ENCODE peak calls at places on chromosomes 2 and 18, in seven cellular contexts. X is GM23338, H is breast epithelium, B is transverse colon, F is K562, P is Panc1, S is HCT116. W is an unnamed sample.

GRCh38 chr2:26449278-26450030 is 28.5 kb downstream of the OTOF start:
- DNase-seq in X (no peak), H (no peak), B (no peak), F (no peak), P (no peak), S (no peak), W (peak; percentile 54)

GRCh38 chr18:49002881-49003280 is 52.1 kb upstream of the SMAD7 start:
- DNase-seq in X (no peak), H (no peak), B (no peak), F (no peak), P (no peak), S (no peak), W (no peak)

GRCh38 chr18:29271496-29271895 is 1094.6 kb upstream of the CDH2 start:
- DNase-seq in X (no peak), H (no peak), B (no peak), F (no peak), P (no peak), S (no peak), W (no peak)

GRCh38 chr2:219252900-219253752 is at the start of gene TUBA4B:
- DNase-seq in X (peak; percentile 81), H (no peak), B (peak; percentile 65), F (peak; percentile 65), P (no peak), S (no peak), W (no peak)

GRCh38 chr2:12424820-12425219 is 291.9 kb upstream of the TRIB2 start:
- DNase-seq in X (peak; percentile 10), H (no peak), B (peak; percentile 16), F (no peak), P (no peak), S (no peak), W (no peak)

GRCh38 chr2:145631561-145631960 is 1111.6 kb upstream of the ZEB2 start:
- DNase-seq in X (no peak), H (no peak), B (no peak), F (no peak), P (no peak), S (no peak), W (no peak)

GRCh38 chr2:15521782-15522181 is 39.4 kb downstream of the NBAS start:
- DNase-seq in X (no peak), H (no peak), B (no peak), F (no peak), P (no peak), S (no peak), W (no peak)

GRCh38 chr2:175256806-175257585 is 75.5 kb upstream of the ATP5MC3 start:
- DNase-seq in X (no peak), H (no peak), B (no peak), F (no peak), P (no peak), S (no peak), W (no peak)

GRCh38 chr2:109331081-109331480 is 202.1 kb downstream of the SH3RF3 start:
- DNase-seq in X (no peak), H (no peak), B (no peak), F (no peak), P (no peak), S (no peak), W (no peak)

GRCh38 chr2:236338495-236339184 is 74.4 kb upstream of the ASB18 start:
- DNase-seq in X (peak; percentile 57), H (no peak), B (no peak), F (no peak), P (no peak), S (no peak), W (peak; percentile 64)

GRCh38 chr2:1678609-1679008 is 65.7 kb downstream of the PXDN start:
- DNase-seq in X (no peak), H (no peak), B (no peak), F (no peak), P (no peak), S (no peak), W (no peak)

GRCh38 chr2:160650196-160651108 is 156.8 kb upstream of the RBMS1 start:
- DNase-seq in X (no peak), H (no peak), B (no peak), F (no peak), P (no peak), S (no peak), W (no peak)

GRCh38 chr2:84495539-84496146 is 20.7 kb upstream of the DNAH6 start:
- DNase-seq in X (peak; percentile 77), H (no peak), B (no peak), F (peak; percentile 61), P (peak; percentile 55), S (peak; percentile 70), W (no peak)

GRCh38 chr2:118013221-118013723 is 598 bp downstream of the CCDC93 start:
- DNase-seq in X (peak; percentile 57), H (no peak), B (peak; percentile 68), F (peak; percentile 63), P (no peak), S (no peak), W (no peak)
- TF ChIP-seq POLR2AphosphoS5 in X (no peak), H (no peak), B (no peak), F (no peak), P (no peak), S (no peak), W (no peak)

GRCh38 chr2:217262916-217263315 is 403.1 kb upstream of the TNP1 start:
- DNase-seq in X (no peak), H (no peak), B (no peak), F (no peak), P (no peak), S (no peak), W (no peak)

GRCh38 chr2:217263796-217264195 is 403.9 kb upstream of the TNP1 start:
- DNase-seq in X (no peak), H (no peak), B (no peak), F (no peak), P (no peak), S (no peak), W (no peak)

GRCh38 chr2:217258170-217258569 is 398.3 kb upstream of the TNP1 start:
- DNase-seq in X (no peak), H (no peak), B (no peak), F (no peak), P (no peak), S (no peak), W (no peak)

GRCh38 chr2:217260441-217261080 is 400.7 kb upstream of the TNP1 start:
- DNase-seq in X (no peak), H (no peak), B (no peak), F (no peak), P (no peak), S (no peak), W (no peak)

DNA sequence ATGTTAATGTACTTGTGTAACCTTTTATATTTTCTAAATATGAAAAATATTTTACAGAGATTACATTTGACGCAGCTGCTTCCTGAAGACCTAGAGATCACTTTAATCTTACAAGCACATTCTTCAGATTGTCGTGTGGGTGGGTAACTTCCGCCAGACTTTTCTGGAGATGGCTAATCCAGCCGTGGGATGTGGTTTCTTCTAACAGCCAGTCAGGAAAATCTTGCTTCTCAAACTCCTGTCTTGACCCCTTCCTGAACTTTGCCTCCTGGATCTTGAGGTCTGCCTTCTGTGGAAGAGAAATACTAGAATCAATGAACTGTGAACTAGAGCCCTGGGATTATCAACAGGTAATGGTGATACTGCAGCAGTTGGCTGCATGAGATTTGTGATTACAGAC is 401.6 kb upstream of the TNP1 start:
- DNase-seq in X (no peak), H (no peak), B (no peak), F (peak; percentile 8), P (no peak), S (no peak), W (no peak)
- H3K4me1 ChIP-seq in X (peaks cover 1% of the 10 kb centered on the region), H (no peaks in the 10 kb centered on the region), B (peaks cover 4% of the 10 kb centered on the region), F (no peaks in the 10 kb centered on the region), P (no peaks in the 10 kb centered on the region), S (no peaks in the 10 kb centered on the region), W (no peaks in the 10 kb centered on the region)

DNA sequence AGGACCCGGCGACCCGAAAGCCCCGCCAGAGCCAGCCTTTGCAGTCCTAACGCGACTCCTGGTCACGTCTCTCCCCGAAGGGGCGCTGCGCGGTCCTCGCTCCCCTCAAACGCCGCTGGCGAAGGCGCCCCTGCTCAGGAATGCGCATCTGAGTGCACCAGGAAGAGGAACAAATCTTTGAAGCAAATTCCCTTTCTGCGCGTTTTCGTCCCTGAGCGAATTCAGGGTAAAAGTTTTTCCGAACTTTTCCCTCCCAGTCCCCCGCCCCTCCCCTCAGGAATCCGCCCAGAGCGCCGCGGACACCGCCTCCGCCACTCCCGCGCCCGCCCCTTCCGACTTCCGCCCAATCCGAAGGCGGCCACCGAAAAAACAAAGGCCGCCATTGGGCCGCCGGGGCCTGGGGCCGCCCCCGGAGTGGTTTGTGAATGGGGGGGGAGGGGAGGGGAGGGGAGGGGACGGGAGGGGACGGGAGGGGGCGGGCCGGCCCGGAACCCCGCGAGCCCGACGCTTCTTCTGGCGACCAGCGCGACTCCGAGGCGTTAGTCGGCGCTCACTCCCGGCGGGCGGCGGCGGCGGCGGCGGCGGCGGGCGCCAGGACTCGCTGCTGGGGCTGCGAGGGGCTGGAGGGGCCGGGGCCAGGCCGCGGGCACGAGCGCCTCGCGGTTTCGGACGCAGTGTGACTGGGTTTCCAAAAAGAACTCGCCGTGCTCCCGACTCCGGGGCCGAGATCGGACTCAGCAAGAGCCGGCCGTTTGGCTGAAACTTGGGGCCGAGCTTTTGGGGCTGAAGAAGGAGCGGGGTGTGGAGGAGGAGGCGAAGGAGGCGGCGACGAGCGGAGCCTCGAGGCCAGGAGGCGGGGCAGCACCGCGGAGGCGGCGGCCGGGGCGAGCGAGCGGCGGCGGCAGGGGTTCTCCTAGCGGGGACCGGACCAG is at the start of gene FZD7:
- DNase-seq in X (peak; percentile 96), H (peak; percentile 92), B (peak; percentile 94), F (peak; percentile 91), P (peak; percentile 45), S (peak; percentile 77), W (no peak)
- TF ChIP-seq POLR2AphosphoS5 in X (peak; percentile 64), H (peak; percentile 46), B (peak; percentile 70), F (peak; percentile 15), P (peak; percentile 24), S (peak; percentile 74), W (peak; percentile 92)

DNA sequence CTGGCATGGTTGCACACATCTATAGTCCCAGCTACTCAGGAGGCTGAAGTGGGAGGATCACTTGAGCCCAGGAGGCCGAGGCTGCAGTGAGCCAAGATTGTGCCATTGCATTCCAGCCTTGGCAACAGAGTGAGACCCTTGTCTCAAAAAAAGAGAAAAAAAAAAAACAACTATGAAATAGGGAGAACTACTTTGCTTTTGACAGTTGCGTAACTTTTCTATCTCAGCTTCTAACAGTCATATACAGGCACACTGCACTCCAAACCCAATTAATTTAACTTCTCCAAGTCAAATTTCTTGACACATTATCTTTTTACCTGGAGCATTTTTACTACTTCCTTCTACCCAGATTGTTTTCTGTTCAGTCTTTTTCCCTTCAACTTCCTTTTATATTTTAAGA is 24.1 kb upstream of the VWC2L start:
- DNase-seq in X (no peak), H (no peak), B (no peak), F (no peak), P (no peak), S (no peak), W (no peak)
- H3K4me1 ChIP-seq in X (no peaks in the 10 kb centered on the region), H (no peaks in the 10 kb centered on the region), B (no peaks in the 10 kb centered on the region), F (no peaks in the 10 kb centered on the region), P (no peaks in the 10 kb centered on the region), S (no peaks in the 10 kb centered on the region), W (no peaks in the 10 kb centered on the region)

GRCh38 chr2:18559941-18560796 is at the start of gene RDH14:
- DNase-seq in X (peak; percentile 97), H (peak; percentile 93), B (peak; percentile 96), F (peak; percentile 95), P (peak; percentile 61), S (peak; percentile 75), W (peak; percentile 93)
- TF ChIP-seq POLR2AphosphoS5 in X (no peak), H (peak; percentile 86), B (peak; percentile 83), F (peak; percentile 33), P (peak; percentile 35), S (no peak), W (peak; percentile 81)

W was measured in vagina.